ENCODE peak calls at places on chromosomes 2 and 18, in four cellular contexts. P, A, S and B are unnamed samples.

GRCh38 chr2:38682008-38682575 is 16.2 kb downstream of the GALM start:
- DNase-seq in P (no peak), A (no peak), S (no peak), B (no peak)

GRCh38 chr18:37235583-37235982 is 330.0 kb downstream of the CELF4 start:
- DNase-seq in P (no peak), A (no peak), S (no peak), B (no peak)

GRCh38 chr2:20852670-20853069 is 29.8 kb upstream of the LDAH start:
- DNase-seq in P (no peak), A (no peak), S (no peak), B (no peak)

GRCh38 chr2:218995561-218995960 is 2.3 kb upstream of the CRYBA2 start:
- DNase-seq in P (no peak), A (no peak), S (no peak), B (no peak)

GRCh38 chr18:5398269-5398668 is 102.7 kb upstream of the ZBTB14 start:
- DNase-seq in P (no peak), A (no peak), S (no peak), B (no peak)

GRCh38 chr18:10558243-10558966 is 32.6 kb downstream of the NAPG start:
- DNase-seq in P (no peak), A (no peak), S (no peak), B (no peak)

GRCh38 chr2:100182494-100183355 is 40.3 kb upstream of the AFF3 start:
- DNase-seq in P (peak), A (no peak), S (no peak), B (no peak)

GRCh38 chr2:69494126-69494525 is 56.9 kb upstream of the NFU1 start:
- DNase-seq in P (no peak), A (no peak), S (no peak), B (no peak)

GRCh38 chr2:74975016-74975415 is 16.6 kb downstream of the POLE4 start:
- DNase-seq in P (no peak), A (no peak), S (no peak), B (no peak)

GRCh38 chr2:138536302-138536701 is 34.7 kb downstream of the SPOPL start:
- DNase-seq in P (no peak), A (no peak), S (no peak), B (no peak)

GRCh38 chr2:30707304-30707903 is 99.8 kb downstream of the CAPN13 start:
- DNase-seq in P (no peak), A (no peak), S (no peak), B (no peak)

GRCh38 chr18:48122816-48123215 is 192.4 kb upstream of the SMAD2 start:
- DNase-seq in P (no peak), A (no peak), S (no peak), B (no peak)

GRCh38 chr2:73776381-73776780 is 3.5 kb downstream of the DUSP11 start:
- DNase-seq in P (no peak), A (no peak), S (no peak), B (no peak)

GRCh38 chr2:172283476-172283875 is 143.9 kb upstream of the ITGA6 start:
- DNase-seq in P (no peak), A (no peak), S (no peak), B (no peak)

GRCh38 chr2:156009293-156009692 is 323.2 kb downstream of the NR4A2 start:
- DNase-seq in P (no peak), A (no peak), S (no peak), B (no peak)